ENCODE peak calls at places on chromosomes 11 and 22, in ten cellular contexts. One of them, this sample, is unnamed.
A peak's percentile ranks its signal among the peaks of the same experiment; 100 is the strongest.

GRCh38 chr11:35494966-35495365 is 30.4 kb downstream of the PAMR1 start:
- DNase-seq in fibroblast of lung: no peak
- DNase-seq in esophagus squamous epithelium: no peak
- DNase-seq in upper lobe of right lung: no peak
- DNase-seq in heart right ventricle: no peak
- DNase-seq in foreskin keratinocyte: no peak
- DNase-seq in H7: no peak
- DNase-seq in bronchial epithelial cell: no peak
- DNase-seq in SK-N-SH: no peak
- DNase-seq in HepG2: no peak
- DNase-seq in this sample: no peak

GRCh38 chr11:117932426-117932825 is 3.2 kb upstream of the TMPRSS13 start:
- DNase-seq in fibroblast of lung: no peak
- DNase-seq in esophagus squamous epithelium: no peak
- DNase-seq in upper lobe of right lung: no peak
- DNase-seq in heart right ventricle: no peak
- DNase-seq in foreskin keratinocyte: no peak
- DNase-seq in H7: peak; percentile 40
- DNase-seq in bronchial epithelial cell: no peak
- DNase-seq in SK-N-SH: no peak
- DNase-seq in HepG2: no peak
- DNase-seq in this sample: peak; percentile 49

GRCh38 chr11:82927264-82927880 is 25.8 kb downstream of the DDIAS start:
- DNase-seq in fibroblast of lung: peak; percentile 51
- DNase-seq in esophagus squamous epithelium: no peak
- DNase-seq in upper lobe of right lung: no peak
- DNase-seq in heart right ventricle: peak; percentile 20
- DNase-seq in foreskin keratinocyte: no peak
- DNase-seq in H7: peak; percentile 46
- DNase-seq in bronchial epithelial cell: peak; percentile 66
- DNase-seq in SK-N-SH: peak; percentile 54
- DNase-seq in HepG2: peak; percentile 43
- DNase-seq in this sample: no peak

GRCh38 chr11:3094223-3094824 is 37.1 kb upstream of the CARS1 start:
- DNase-seq in fibroblast of lung: no peak
- DNase-seq in esophagus squamous epithelium: no peak
- DNase-seq in upper lobe of right lung: peak; percentile 58
- DNase-seq in heart right ventricle: no peak
- DNase-seq in foreskin keratinocyte: no peak
- DNase-seq in H7: peak; percentile 38
- DNase-seq in bronchial epithelial cell: no peak
- DNase-seq in SK-N-SH: no peak
- DNase-seq in HepG2: no peak
- DNase-seq in this sample: no peak

GRCh38 chr11:1469911-1470680 is 16.5 kb downstream of the MOB2 start:
- DNase-seq in fibroblast of lung: no peak
- DNase-seq in esophagus squamous epithelium: no peak
- DNase-seq in upper lobe of right lung: no peak
- DNase-seq in heart right ventricle: no peak
- DNase-seq in foreskin keratinocyte: no peak
- DNase-seq in H7: no peak
- DNase-seq in bronchial epithelial cell: no peak
- DNase-seq in SK-N-SH: no peak
- DNase-seq in HepG2: no peak
- DNase-seq in this sample: no peak

GRCh38 chr11:84291996-84292395 is 1005.8 kb upstream of the CCDC90B start:
- DNase-seq in fibroblast of lung: peak; percentile 76
- DNase-seq in esophagus squamous epithelium: no peak
- DNase-seq in upper lobe of right lung: no peak
- DNase-seq in heart right ventricle: no peak
- DNase-seq in foreskin keratinocyte: no peak
- DNase-seq in H7: no peak
- DNase-seq in bronchial epithelial cell: no peak
- DNase-seq in SK-N-SH: no peak
- DNase-seq in HepG2: no peak
- DNase-seq in this sample: no peak

GRCh38 chr22:27970596-27971220 is 51.7 kb upstream of the PITPNB start:
- DNase-seq in fibroblast of lung: peak; percentile 40
- DNase-seq in esophagus squamous epithelium: no peak
- DNase-seq in upper lobe of right lung: no peak
- DNase-seq in heart right ventricle: no peak
- DNase-seq in foreskin keratinocyte: no peak
- DNase-seq in H7: no peak
- DNase-seq in bronchial epithelial cell: no peak
- DNase-seq in SK-N-SH: no peak
- DNase-seq in HepG2: no peak
- DNase-seq in this sample: no peak

GRCh38 chr22:43481528-43482309 is 69.9 kb downstream of the MPPED1 start:
- DNase-seq in fibroblast of lung: no peak
- DNase-seq in esophagus squamous epithelium: no peak
- DNase-seq in upper lobe of right lung: no peak
- DNase-seq in heart right ventricle: no peak
- DNase-seq in foreskin keratinocyte: no peak
- DNase-seq in H7: peak; percentile 74
- DNase-seq in bronchial epithelial cell: no peak
- DNase-seq in SK-N-SH: no peak
- DNase-seq in HepG2: peak; percentile 18
- DNase-seq in this sample: peak; percentile 57

GRCh38 chr22:36798671-36799066 is 18.2 kb downstream of the PVALB start:
- DNase-seq in fibroblast of lung: no peak
- DNase-seq in esophagus squamous epithelium: no peak
- DNase-seq in upper lobe of right lung: no peak
- DNase-seq in heart right ventricle: no peak
- DNase-seq in foreskin keratinocyte: no peak
- DNase-seq in H7: no peak
- DNase-seq in bronchial epithelial cell: no peak
- DNase-seq in SK-N-SH: no peak
- DNase-seq in HepG2: no peak
- DNase-seq in this sample: no peak
- H3K27me3 ChIP-seq in fibroblast of lung: peaks cover 12% of the 10 kb centered on the region
- H3K27me3 ChIP-seq in esophagus squamous epithelium: no peaks in the 10 kb centered on the region
- H3K27me3 ChIP-seq in upper lobe of right lung: peaks cover 19% of the 10 kb centered on the region
- H3K27me3 ChIP-seq in heart right ventricle: peaks cover 52% of the 10 kb centered on the region
- H3K27me3 ChIP-seq in foreskin keratinocyte: peaks cover 16% of the 10 kb centered on the region
- H3K27me3 ChIP-seq in H7: no peaks in the 10 kb centered on the region
- H3K27me3 ChIP-seq in bronchial epithelial cell: peaks cover 5% of the 10 kb centered on the region
- H3K27me3 ChIP-seq in SK-N-SH: peaks cover 5% of the 10 kb centered on the region
- H3K27me3 ChIP-seq in HepG2: no peaks in the 10 kb centered on the region
- H3K27me3 ChIP-seq in this sample: peaks cover 5% of the 10 kb centered on the region

GRCh38 chr11:45280449-45280848 is 5.7 kb downstream of the SYT13 start:
- DNase-seq in fibroblast of lung: no peak
- DNase-seq in esophagus squamous epithelium: no peak
- DNase-seq in upper lobe of right lung: no peak
- DNase-seq in heart right ventricle: no peak
- DNase-seq in foreskin keratinocyte: no peak
- DNase-seq in H7: no peak
- DNase-seq in bronchial epithelial cell: peak; percentile 55
- DNase-seq in SK-N-SH: no peak
- DNase-seq in HepG2: no peak
- DNase-seq in this sample: no peak

GRCh38 chr11:45282070-45282469 is 4.1 kb downstream of the SYT13 start:
- DNase-seq in fibroblast of lung: no peak
- DNase-seq in esophagus squamous epithelium: no peak
- DNase-seq in upper lobe of right lung: no peak
- DNase-seq in heart right ventricle: no peak
- DNase-seq in foreskin keratinocyte: no peak
- DNase-seq in H7: no peak
- DNase-seq in bronchial epithelial cell: no peak
- DNase-seq in SK-N-SH: no peak
- DNase-seq in HepG2: no peak
- DNase-seq in this sample: no peak

GRCh38 chr11:45275823-45276222 is 10.3 kb downstream of the SYT13 start:
- DNase-seq in fibroblast of lung: no peak
- DNase-seq in esophagus squamous epithelium: no peak
- DNase-seq in upper lobe of right lung: no peak
- DNase-seq in heart right ventricle: no peak
- DNase-seq in foreskin keratinocyte: peak; percentile 35
- DNase-seq in H7: no peak
- DNase-seq in bronchial epithelial cell: peak; percentile 40
- DNase-seq in SK-N-SH: no peak
- DNase-seq in HepG2: no peak
- DNase-seq in this sample: no peak

GRCh38 chr11:45278721-45279120 is 7.4 kb downstream of the SYT13 start:
- DNase-seq in fibroblast of lung: no peak
- DNase-seq in esophagus squamous epithelium: no peak
- DNase-seq in upper lobe of right lung: no peak
- DNase-seq in heart right ventricle: no peak
- DNase-seq in foreskin keratinocyte: no peak
- DNase-seq in H7: no peak
- DNase-seq in bronchial epithelial cell: no peak
- DNase-seq in SK-N-SH: no peak
- DNase-seq in HepG2: no peak
- DNase-seq in this sample: no peak

GRCh38 chr11:45279645-45280044 is 6.5 kb downstream of the SYT13 start:
- DNase-seq in fibroblast of lung: no peak
- DNase-seq in esophagus squamous epithelium: no peak
- DNase-seq in upper lobe of right lung: no peak
- DNase-seq in heart right ventricle: no peak
- DNase-seq in foreskin keratinocyte: no peak
- DNase-seq in H7: no peak
- DNase-seq in bronchial epithelial cell: no peak
- DNase-seq in SK-N-SH: no peak
- DNase-seq in HepG2: no peak
- DNase-seq in this sample: no peak
- H3K27me3 ChIP-seq in fibroblast of lung: peaks cover 6% of the 10 kb centered on the region
- H3K27me3 ChIP-seq in esophagus squamous epithelium: no peaks in the 10 kb centered on the region
- H3K27me3 ChIP-seq in upper lobe of right lung: peaks cover 5% of the 10 kb centered on the region
- H3K27me3 ChIP-seq in heart right ventricle: peaks cover 36% of the 10 kb centered on the region
- H3K27me3 ChIP-seq in foreskin keratinocyte: peaks cover 37% of the 10 kb centered on the region
- H3K27me3 ChIP-seq in H7: peaks cover 10% of the 10 kb centered on the region
- H3K27me3 ChIP-seq in bronchial epithelial cell: peaks cover 1% of the 10 kb centered on the region
- H3K27me3 ChIP-seq in SK-N-SH: peaks cover 29% of the 10 kb centered on the region
- H3K27me3 ChIP-seq in HepG2: peaks cover under 1% of the 10 kb centered on the region
- H3K27me3 ChIP-seq in this sample: peaks cover 23% of the 10 kb centered on the region

DNA sequence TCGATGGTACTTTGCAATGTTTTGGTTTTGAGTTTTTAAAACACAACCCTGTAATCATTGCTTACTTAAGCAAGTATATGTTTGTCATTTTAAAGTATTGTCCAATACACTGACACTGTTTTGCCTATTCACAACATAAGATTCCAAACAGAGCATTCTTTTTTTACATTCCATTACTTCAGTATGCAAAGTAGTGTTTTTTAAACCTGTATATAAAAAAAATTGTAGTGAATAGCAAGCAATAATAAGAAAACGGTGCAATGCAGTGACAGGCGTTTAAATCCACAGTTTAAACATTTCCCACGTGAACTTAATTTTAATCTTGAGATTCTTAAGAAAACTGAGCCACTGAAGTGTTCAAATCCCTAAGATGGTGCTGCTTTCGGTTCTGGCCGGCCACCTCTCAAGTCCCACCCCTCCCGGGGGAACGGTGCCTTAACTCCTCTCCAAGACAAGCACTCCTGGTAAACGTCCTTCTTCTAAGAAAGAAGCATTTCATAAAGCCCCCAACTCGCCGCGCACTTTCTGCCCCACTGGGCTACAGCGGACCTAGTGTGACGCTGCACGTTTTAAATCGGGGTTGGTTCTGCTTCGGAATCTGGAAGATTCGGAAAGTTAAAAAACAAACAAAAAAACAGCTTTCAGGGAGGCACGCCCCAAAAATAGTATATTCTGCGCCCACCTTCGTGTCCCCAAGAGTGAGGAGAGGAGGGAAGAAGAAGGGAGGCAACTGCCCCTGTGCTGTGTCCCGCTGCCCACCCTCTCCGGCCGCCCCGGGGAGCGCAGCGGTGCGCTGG is 2.9 kb downstream of the PGR start:
- DNase-seq in fibroblast of lung: no peak
- DNase-seq in esophagus squamous epithelium: no peak
- DNase-seq in upper lobe of right lung: no peak
- DNase-seq in heart right ventricle: peak; percentile 41
- DNase-seq in foreskin keratinocyte: no peak
- DNase-seq in H7: peak; percentile 58
- DNase-seq in bronchial epithelial cell: no peak
- DNase-seq in SK-N-SH: no peak
- DNase-seq in HepG2: no peak
- DNase-seq in this sample: peak; percentile 67
- H3K27me3 ChIP-seq in fibroblast of lung: peaks cover 12% of the 10 kb centered on the region
- H3K27me3 ChIP-seq in esophagus squamous epithelium: peaks cover 9% of the 10 kb centered on the region
- H3K27me3 ChIP-seq in upper lobe of right lung: peaks cover 40% of the 10 kb centered on the region
- H3K27me3 ChIP-seq in heart right ventricle: peaks cover 10% of the 10 kb centered on the region
- H3K27me3 ChIP-seq in foreskin keratinocyte: peaks cover 93% of the 10 kb centered on the region
- H3K27me3 ChIP-seq in H7: peaks cover 67% of the 10 kb centered on the region
- H3K27me3 ChIP-seq in bronchial epithelial cell: peaks cover 32% of the 10 kb centered on the region
- H3K27me3 ChIP-seq in SK-N-SH: peaks cover 34% of the 10 kb centered on the region
- H3K27me3 ChIP-seq in HepG2: peaks cover 1% of the 10 kb centered on the region
- H3K27me3 ChIP-seq in this sample: peaks cover 89% of the 10 kb centered on the region

GRCh38 chr11:65793144-65793581 is 6.3 kb downstream of the OVOL1 start:
- DNase-seq in fibroblast of lung: no peak
- DNase-seq in esophagus squamous epithelium: no peak
- DNase-seq in upper lobe of right lung: peak; percentile 93
- DNase-seq in heart right ventricle: no peak
- DNase-seq in foreskin keratinocyte: peak; percentile 59
- DNase-seq in H7: peak; percentile 70
- DNase-seq in bronchial epithelial cell: peak; percentile 91
- DNase-seq in SK-N-SH: peak; percentile 25
- DNase-seq in HepG2: no peak
- DNase-seq in this sample: no peak

GRCh38 chr11:65794570-65795510 is 8.0 kb downstream of the OVOL1 start:
- DNase-seq in fibroblast of lung: no peak
- DNase-seq in esophagus squamous epithelium: no peak
- DNase-seq in upper lobe of right lung: no peak
- DNase-seq in heart right ventricle: no peak
- DNase-seq in foreskin keratinocyte: no peak
- DNase-seq in H7: peak; percentile 41
- DNase-seq in bronchial epithelial cell: no peak
- DNase-seq in SK-N-SH: no peak
- DNase-seq in HepG2: peak; percentile 31
- DNase-seq in this sample: no peak

GRCh38 chr11:65792456-65792855 is 5.6 kb downstream of the OVOL1 start:
- DNase-seq in fibroblast of lung: no peak
- DNase-seq in esophagus squamous epithelium: no peak
- DNase-seq in upper lobe of right lung: no peak
- DNase-seq in heart right ventricle: no peak
- DNase-seq in foreskin keratinocyte: no peak
- DNase-seq in H7: peak; percentile 49
- DNase-seq in bronchial epithelial cell: no peak
- DNase-seq in SK-N-SH: peak; percentile 19
- DNase-seq in HepG2: no peak
- DNase-seq in this sample: no peak

GRCh38 chr11:65791719-65792213 is 4.9 kb downstream of the OVOL1 start:
- DNase-seq in fibroblast of lung: peak; percentile 22
- DNase-seq in esophagus squamous epithelium: no peak
- DNase-seq in upper lobe of right lung: peak; percentile 82
- DNase-seq in heart right ventricle: no peak
- DNase-seq in foreskin keratinocyte: no peak
- DNase-seq in H7: peak; percentile 50
- DNase-seq in bronchial epithelial cell: no peak
- DNase-seq in SK-N-SH: peak; percentile 33
- DNase-seq in HepG2: no peak
- DNase-seq in this sample: no peak

DNA sequence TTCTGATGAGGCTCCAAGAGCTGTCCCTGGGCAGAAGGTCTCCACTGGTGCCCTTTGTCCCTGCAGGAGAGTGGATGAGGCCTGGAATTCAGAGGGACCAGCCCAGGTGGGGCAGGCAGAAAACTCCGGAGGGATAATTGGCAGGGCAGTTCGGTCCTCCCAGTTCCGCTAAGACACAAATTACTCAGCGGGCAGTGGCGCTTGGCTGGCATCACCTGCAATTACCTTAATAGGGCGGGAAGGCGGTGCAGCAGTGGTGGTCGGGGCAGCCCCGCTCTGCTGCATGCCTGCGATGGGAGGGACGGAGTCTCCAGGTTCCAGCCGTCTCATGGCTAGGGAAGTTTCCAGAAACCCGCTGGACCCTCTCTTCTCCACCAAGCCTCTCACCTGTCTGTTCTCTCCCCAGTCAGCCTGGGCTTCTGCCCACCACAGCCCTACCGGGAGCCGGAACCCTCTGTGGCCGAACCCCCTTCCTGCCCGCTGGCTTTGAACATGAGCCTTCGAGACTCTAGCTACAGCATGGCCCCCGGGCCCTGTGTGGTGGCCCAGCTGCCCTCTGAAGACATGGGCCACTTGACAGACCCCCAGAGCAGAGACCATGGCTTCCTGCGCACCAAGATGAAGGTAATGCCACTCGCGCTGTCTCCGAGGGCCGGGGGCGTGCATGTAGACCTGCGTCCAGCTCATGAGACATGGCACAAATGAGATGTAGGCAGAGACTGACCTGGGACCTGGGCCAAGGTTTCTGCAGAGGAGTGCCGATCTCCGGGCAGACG is 7.0 kb downstream of the OVOL1 start:
- DNase-seq in fibroblast of lung: no peak
- DNase-seq in esophagus squamous epithelium: no peak
- DNase-seq in upper lobe of right lung: no peak
- DNase-seq in heart right ventricle: no peak
- DNase-seq in foreskin keratinocyte: no peak
- DNase-seq in H7: peak; percentile 47
- DNase-seq in bronchial epithelial cell: no peak
- DNase-seq in SK-N-SH: peak; percentile 26
- DNase-seq in HepG2: no peak
- DNase-seq in this sample: no peak
- H3K27me3 ChIP-seq in fibroblast of lung: peaks cover 20% of the 10 kb centered on the region
- H3K27me3 ChIP-seq in esophagus squamous epithelium: no peaks in the 10 kb centered on the region
- H3K27me3 ChIP-seq in upper lobe of right lung: peaks cover 3% of the 10 kb centered on the region
- H3K27me3 ChIP-seq in heart right ventricle: peaks cover 56% of the 10 kb centered on the region
- H3K27me3 ChIP-seq in foreskin keratinocyte: peaks cover 37% of the 10 kb centered on the region
- H3K27me3 ChIP-seq in H7: no peaks in the 10 kb centered on the region
- H3K27me3 ChIP-seq in bronchial epithelial cell: no peaks in the 10 kb centered on the region
- H3K27me3 ChIP-seq in SK-N-SH: peaks cover 9% of the 10 kb centered on the region
- H3K27me3 ChIP-seq in HepG2: peaks cover 25% of the 10 kb centered on the region
- H3K27me3 ChIP-seq in this sample: peaks cover 5% of the 10 kb centered on the region